ENCODE peak calls at places on chromosomes 3 and 15, in five cellular contexts. One of them, this sample, is unnamed.
A peak's percentile ranks its signal among the peaks of the same experiment; 100 is the strongest.

GRCh38 chr3:169939751-169940150 is 26.9 kb upstream of the SEC62 start:
- DNase-seq in adrenal gland: no peak
- DNase-seq in pancreas: no peak
- DNase-seq in CD8-positive, alpha-beta T cell: no peak
- DNase-seq in RWPE2: no peak
- DNase-seq in this sample: no peak

GRCh38 chr15:47718474-47719440 is 1.5 kb downstream of the SEMA6D start:
- DNase-seq in adrenal gland: no peak
- DNase-seq in pancreas: no peak
- DNase-seq in CD8-positive, alpha-beta T cell: no peak
- DNase-seq in RWPE2: no peak
- DNase-seq in this sample: no peak

GRCh38 chr3:58044656-58045055 is 36.4 kb downstream of the FLNB start:
- DNase-seq in RWPE2: no peak
- DNase-seq in pancreas: no peak
- DNase-seq in adrenal gland: no peak
- DNase-seq in CD8-positive, alpha-beta T cell: no peak
- DNase-seq in this sample: no peak

GRCh38 chr15:67803299-67803698 is 22.0 kb upstream of the SKOR1 start:
- DNase-seq in RWPE2: no peak
- DNase-seq in CD8-positive, alpha-beta T cell: no peak
- DNase-seq in adrenal gland: peak; percentile 9
- DNase-seq in pancreas: no peak
- DNase-seq in this sample: no peak

GRCh38 chr3:124826703-124827102 is 60.5 kb downstream of the ITGB5 start:
- DNase-seq in CD8-positive, alpha-beta T cell: no peak
- DNase-seq in pancreas: no peak
- DNase-seq in RWPE2: no peak
- DNase-seq in adrenal gland: peak; percentile 40
- DNase-seq in this sample: no peak

GRCh38 chr15:74420193-74420905 is 13.4 kb downstream of the SEMA7A start:
- DNase-seq in RWPE2: no peak
- DNase-seq in adrenal gland: peak; percentile 89
- DNase-seq in pancreas: peak; percentile 23
- DNase-seq in CD8-positive, alpha-beta T cell: no peak
- DNase-seq in this sample: no peak

GRCh38 chr3:131361464-131362421 is 19.8 kb upstream of the NUDT16 start:
- DNase-seq in RWPE2: peak; percentile 73
- DNase-seq in pancreas: peak; percentile 98
- DNase-seq in CD8-positive, alpha-beta T cell: no peak
- DNase-seq in adrenal gland: peak; percentile 87
- DNase-seq in this sample: peak; percentile 97

GRCh38 chr3:106740116-106740515 is 637.1 kb upstream of the CCDC54 start:
- DNase-seq in CD8-positive, alpha-beta T cell: no peak
- DNase-seq in adrenal gland: no peak
- DNase-seq in RWPE2: no peak
- DNase-seq in pancreas: no peak
- DNase-seq in this sample: no peak

GRCh38 chr15:32705450-32705849 is 12.4 kb upstream of the GREM1 start:
- DNase-seq in CD8-positive, alpha-beta T cell: no peak
- DNase-seq in adrenal gland: no peak
- DNase-seq in RWPE2: no peak
- DNase-seq in pancreas: no peak
- DNase-seq in this sample: no peak

GRCh38 chr3:182567666-182568065 is 225.6 kb upstream of the ATP11B start:
- DNase-seq in adrenal gland: no peak
- DNase-seq in pancreas: no peak
- DNase-seq in CD8-positive, alpha-beta T cell: no peak
- DNase-seq in RWPE2: no peak
- DNase-seq in this sample: no peak

GRCh38 chr15:91100561-91101355 is 701 bp downstream of the SV2B start:
- DNase-seq in pancreas: no peak
- DNase-seq in adrenal gland: no peak
- DNase-seq in RWPE2: no peak
- DNase-seq in CD8-positive, alpha-beta T cell: no peak
- DNase-seq in this sample: no peak

GRCh38 chr3:65597225-65597951 is 441.3 kb downstream of the MAGI1 start:
- DNase-seq in adrenal gland: no peak
- DNase-seq in CD8-positive, alpha-beta T cell: no peak
- DNase-seq in pancreas: peak; percentile 64
- DNase-seq in RWPE2: no peak
- DNase-seq in this sample: no peak

GRCh38 chr15:69576948-69577351 is 124.3 kb downstream of the RPLP1 start:
- DNase-seq in adrenal gland: no peak
- DNase-seq in RWPE2: no peak
- DNase-seq in pancreas: peak; percentile 49
- DNase-seq in CD8-positive, alpha-beta T cell: no peak
- DNase-seq in this sample: no peak

GRCh38 chr15:59736181-59736580 is 47.1 kb upstream of the BNIP2 start:
- DNase-seq in adrenal gland: no peak
- DNase-seq in pancreas: no peak
- DNase-seq in RWPE2: no peak
- DNase-seq in CD8-positive, alpha-beta T cell: no peak
- DNase-seq in this sample: no peak

GRCh38 chr3:141642215-141642614 is 95.9 kb upstream of the RNF7 start:
- DNase-seq in CD8-positive, alpha-beta T cell: no peak
- DNase-seq in adrenal gland: no peak
- DNase-seq in RWPE2: no peak
- DNase-seq in pancreas: no peak
- DNase-seq in this sample: no peak

GRCh38 chr15:42157981-42158765 is 1.7 kb upstream of the PLA2G4F start:
- DNase-seq in adrenal gland: peak; percentile 74
- DNase-seq in CD8-positive, alpha-beta T cell: no peak
- DNase-seq in pancreas: no peak
- DNase-seq in RWPE2: no peak
- DNase-seq in this sample: no peak

GRCh38 chr15:79380755-79381499 is 51.2 kb upstream of the MINAR1 start:
- DNase-seq in pancreas: peak; percentile 80
- DNase-seq in RWPE2: no peak
- DNase-seq in adrenal gland: peak; percentile 89
- DNase-seq in CD8-positive, alpha-beta T cell: peak; percentile 74
- DNase-seq in this sample: no peak
- TF ChIP-seq CTCF in pancreas: peak; percentile 84
- TF ChIP-seq CTCF in RWPE2: peak; percentile 99
- TF ChIP-seq CTCF in adrenal gland: peak; percentile 93
- TF ChIP-seq CTCF in CD8-positive, alpha-beta T cell: peak; percentile 78
- TF ChIP-seq CTCF in this sample: peak; percentile 71

GRCh38 chr3:193974591-193974990 is 161.4 kb upstream of the HES1 start:
- DNase-seq in pancreas: no peak
- DNase-seq in RWPE2: no peak
- DNase-seq in adrenal gland: no peak
- DNase-seq in CD8-positive, alpha-beta T cell: no peak
- DNase-seq in this sample: peak; percentile 38
- H3K27ac ChIP-seq in pancreas: no peak overlapping the region
- H3K27ac ChIP-seq in RWPE2: no peak overlapping the region
- H3K27ac ChIP-seq in adrenal gland: no peak overlapping the region
- H3K27ac ChIP-seq in CD8-positive, alpha-beta T cell: no peak overlapping the region
- H3K27ac ChIP-seq in this sample: no peak overlapping the region

GRCh38 chr3:197950661-197951029 is 655 bp downstream of the RPL35A start:
- DNase-seq in pancreas: no peak
- DNase-seq in CD8-positive, alpha-beta T cell: no peak
- DNase-seq in RWPE2: no peak
- DNase-seq in adrenal gland: no peak
- DNase-seq in this sample: no peak
- H3K4me1 ChIP-seq in pancreas: peaks cover 24% of the 10 kb centered on the region
- H3K4me1 ChIP-seq in CD8-positive, alpha-beta T cell: peaks cover 39% of the 10 kb centered on the region
- H3K4me1 ChIP-seq in RWPE2: peaks cover 19% of the 10 kb centered on the region
- H3K4me1 ChIP-seq in adrenal gland: peaks cover 31% of the 10 kb centered on the region
- H3K4me1 ChIP-seq in this sample: peaks cover 44% of the 10 kb centered on the region

GRCh38 chr3:14311722-14312121 is 90.7 kb upstream of the SLC6A6 start:
- DNase-seq in adrenal gland: no peak
- DNase-seq in pancreas: no peak
- DNase-seq in CD8-positive, alpha-beta T cell: no peak
- DNase-seq in RWPE2: no peak
- DNase-seq in this sample: no peak

GRCh38 chr3:14317057-14317553 is 85.3 kb upstream of the SLC6A6 start:
- DNase-seq in CD8-positive, alpha-beta T cell: no peak
- DNase-seq in pancreas: no peak
- DNase-seq in adrenal gland: no peak
- DNase-seq in RWPE2: no peak
- DNase-seq in this sample: no peak

GRCh38 chr3:14307953-14308352 is 94.5 kb upstream of the SLC6A6 start:
- DNase-seq in RWPE2: no peak
- DNase-seq in CD8-positive, alpha-beta T cell: no peak
- DNase-seq in adrenal gland: no peak
- DNase-seq in pancreas: no peak
- DNase-seq in this sample: no peak

GRCh38 chr3:14312375-14312774 is 90.0 kb upstream of the SLC6A6 start:
- DNase-seq in adrenal gland: no peak
- DNase-seq in pancreas: no peak
- DNase-seq in CD8-positive, alpha-beta T cell: no peak
- DNase-seq in RWPE2: no peak
- DNase-seq in this sample: no peak
- TF ChIP-seq CTCF in adrenal gland: no peak
- TF ChIP-seq CTCF in pancreas: no peak
- TF ChIP-seq CTCF in CD8-positive, alpha-beta T cell: no peak
- TF ChIP-seq CTCF in RWPE2: no peak
- TF ChIP-seq CTCF in this sample: no peak

This sample was measured in upper lobe of left lung.